ENCODE peak calls at places on chromosomes 11 and 22, in seven cellular contexts. One of them, this sample, is unnamed. For H3K27me3, the result is how much of the 10 kb centered on the place peaks cover.

GRCh38 chr22:49660794-49661781 is 166.6 kb downstream of the BRD1 start:
- DNase-seq in GM23338: no peak
- DNase-seq in neural progenitor cell: no peak
- DNase-seq in GM23248: no peak
- DNase-seq in HCT116: no peak
- DNase-seq in PC-3: no peak
- DNase-seq in hepatocyte: no peak
- DNase-seq in this sample: no peak

GRCh38 chr11:61776561-61777075 is 15.8 kb downstream of the TMEM258 start:
- DNase-seq in GM23338: peak
- DNase-seq in neural progenitor cell: peak
- DNase-seq in GM23248: peak
- DNase-seq in HCT116: peak
- DNase-seq in PC-3: peak
- DNase-seq in hepatocyte: peak
- DNase-seq in this sample: peak

GRCh38 chr11:12785901-12786300 is 111.7 kb downstream of the TEAD1 start:
- DNase-seq in GM23338: no peak
- DNase-seq in neural progenitor cell: no peak
- DNase-seq in GM23248: no peak
- DNase-seq in HCT116: no peak
- DNase-seq in PC-3: no peak
- DNase-seq in hepatocyte: no peak
- DNase-seq in this sample: no peak

GRCh38 chr22:48379371-48379770 is 1448.3 kb downstream of the BRD1 start:
- DNase-seq in GM23338: no peak
- DNase-seq in neural progenitor cell: no peak
- DNase-seq in GM23248: no peak
- DNase-seq in HCT116: no peak
- DNase-seq in PC-3: no peak
- DNase-seq in hepatocyte: no peak
- DNase-seq in this sample: no peak

GRCh38 chr22:25746012-25746373 is 4.0 kb downstream of the MYO18B start:
- DNase-seq in GM23338: no peak
- DNase-seq in neural progenitor cell: no peak
- DNase-seq in GM23248: peak
- DNase-seq in HCT116: no peak
- DNase-seq in PC-3: peak
- DNase-seq in hepatocyte: no peak
- DNase-seq in this sample: no peak

GRCh38 chr22:50703726-50704509 is 31.3 kb downstream of the SHANK3 start:
- DNase-seq in GM23338: no peak
- DNase-seq in neural progenitor cell: no peak
- DNase-seq in GM23248: no peak
- DNase-seq in HCT116: no peak
- DNase-seq in PC-3: no peak
- DNase-seq in hepatocyte: no peak
- DNase-seq in this sample: no peak

GRCh38 chr11:67344264-67344663 is 9.1 kb downstream of the POLD4 start:
- DNase-seq in GM23338: no peak
- DNase-seq in neural progenitor cell: no peak
- DNase-seq in GM23248: no peak
- DNase-seq in HCT116: no peak
- DNase-seq in PC-3: no peak
- DNase-seq in hepatocyte: no peak
- DNase-seq in this sample: no peak

GRCh38 chr11:8721740-8722139 is 39.1 kb downstream of the RPL27A start:
- DNase-seq in GM23338: no peak
- DNase-seq in neural progenitor cell: peak
- DNase-seq in GM23248: peak
- DNase-seq in HCT116: no peak
- DNase-seq in PC-3: no peak
- DNase-seq in hepatocyte: no peak
- DNase-seq in this sample: no peak

GRCh38 chr11:29135504-29135903 is 881.3 kb downstream of the KCNA4 start:
- DNase-seq in GM23338: no peak
- DNase-seq in neural progenitor cell: no peak
- DNase-seq in GM23248: peak
- DNase-seq in HCT116: no peak
- DNase-seq in PC-3: no peak
- DNase-seq in hepatocyte: no peak
- DNase-seq in this sample: no peak

GRCh38 chr22:48091656-48092223 is 1329.3 kb downstream of the TBC1D22A start:
- DNase-seq in GM23338: no peak
- DNase-seq in neural progenitor cell: no peak
- DNase-seq in GM23248: no peak
- DNase-seq in HCT116: no peak
- DNase-seq in PC-3: no peak
- DNase-seq in hepatocyte: no peak
- DNase-seq in this sample: no peak

GRCh38 chr22:20425821-20426615 is 11.6 kb downstream of the SCARF2 start:
- DNase-seq in GM23338: peak
- DNase-seq in neural progenitor cell: no peak
- DNase-seq in GM23248: no peak
- DNase-seq in HCT116: no peak
- DNase-seq in PC-3: no peak
- DNase-seq in hepatocyte: no peak
- DNase-seq in this sample: no peak

GRCh38 chr11:63889344-63889743 is 27.6 kb downstream of the RCOR2 start:
- DNase-seq in GM23338: no peak
- DNase-seq in neural progenitor cell: no peak
- DNase-seq in GM23248: no peak
- DNase-seq in HCT116: no peak
- DNase-seq in PC-3: no peak
- DNase-seq in hepatocyte: peak
- DNase-seq in this sample: no peak

GRCh38 chr11:45663486-45664375 is 1.7 kb downstream of the CHST1 start:
- DNase-seq in GM23338: no peak
- DNase-seq in neural progenitor cell: no peak
- DNase-seq in GM23248: peak
- DNase-seq in HCT116: no peak
- DNase-seq in PC-3: peak
- DNase-seq in hepatocyte: no peak
- DNase-seq in this sample: no peak

GRCh38 chr11:8059571-8060011 is 21.4 kb upstream of the TUB start:
- DNase-seq in GM23338: no peak
- DNase-seq in neural progenitor cell: no peak
- DNase-seq in GM23248: no peak
- DNase-seq in HCT116: no peak
- DNase-seq in PC-3: no peak
- DNase-seq in hepatocyte: no peak
- DNase-seq in this sample: no peak

GRCh38 chr22:24289138-24289537 is 18.5 kb downstream of the SPECC1L start:
- DNase-seq in GM23338: no peak
- DNase-seq in neural progenitor cell: no peak
- DNase-seq in GM23248: peak
- DNase-seq in HCT116: no peak
- DNase-seq in PC-3: peak
- DNase-seq in hepatocyte: no peak
- DNase-seq in this sample: no peak

GRCh38 chr11:41849250-41849649 is 389.8 kb upstream of the LRRC4C start:
- DNase-seq in GM23338: no peak
- DNase-seq in neural progenitor cell: no peak
- DNase-seq in GM23248: no peak
- DNase-seq in HCT116: no peak
- DNase-seq in PC-3: no peak
- DNase-seq in hepatocyte: no peak
- DNase-seq in this sample: no peak
- TF ChIP-seq EZH2 in GM23338: no peak
- TF ChIP-seq EZH2 in neural progenitor cell: no peak
- TF ChIP-seq EZH2 in GM23248: no peak
- TF ChIP-seq EZH2 in HCT116: no peak
- TF ChIP-seq EZH2 in PC-3: no peak
- TF ChIP-seq EZH2 in hepatocyte: no peak
- TF ChIP-seq EZH2 in this sample: no peak

DNA sequence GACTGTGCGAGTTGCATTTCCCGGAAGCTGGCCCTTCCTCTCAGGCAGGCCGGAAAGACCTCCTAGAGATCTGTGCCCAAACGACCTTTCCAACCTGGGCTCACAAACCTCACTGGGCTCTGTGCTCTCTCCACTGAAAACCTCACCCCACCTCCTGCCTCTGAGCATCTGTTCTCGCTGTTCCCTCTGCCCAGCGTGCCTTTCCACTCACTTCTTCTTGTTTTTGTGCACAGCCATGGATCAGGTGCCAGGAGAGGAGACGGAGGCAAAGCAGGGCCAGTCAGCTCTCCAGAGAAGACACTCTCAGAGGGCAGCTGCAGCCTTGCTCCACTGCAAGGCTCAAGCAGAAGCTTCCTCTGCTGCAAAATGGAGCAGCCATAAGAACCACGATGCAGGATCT is 10.9 kb upstream of the CPT1A start:
- DNase-seq in GM23338: no peak
- DNase-seq in neural progenitor cell: no peak
- DNase-seq in GM23248: no peak
- DNase-seq in HCT116: no peak
- DNase-seq in PC-3: no peak
- DNase-seq in hepatocyte: no peak
- DNase-seq in this sample: no peak
- TF ChIP-seq EZH2phosphoT487 in GM23338: no peak
- TF ChIP-seq EZH2phosphoT487 in neural progenitor cell: no peak
- TF ChIP-seq EZH2phosphoT487 in GM23248: no peak
- TF ChIP-seq EZH2phosphoT487 in HCT116: no peak
- TF ChIP-seq EZH2phosphoT487 in PC-3: no peak
- TF ChIP-seq EZH2phosphoT487 in hepatocyte: no peak
- TF ChIP-seq EZH2phosphoT487 in this sample: no peak

GRCh38 chr22:36927671-36928070 is 14.2 kb downstream of the CSF2RB start:
- DNase-seq in GM23338: no peak
- DNase-seq in neural progenitor cell: no peak
- DNase-seq in GM23248: no peak
- DNase-seq in HCT116: no peak
- DNase-seq in PC-3: no peak
- DNase-seq in hepatocyte: no peak
- DNase-seq in this sample: no peak

GRCh38 chr22:36926309-36926708 is 12.9 kb downstream of the CSF2RB start:
- DNase-seq in GM23338: no peak
- DNase-seq in neural progenitor cell: no peak
- DNase-seq in GM23248: no peak
- DNase-seq in HCT116: no peak
- DNase-seq in PC-3: no peak
- DNase-seq in hepatocyte: no peak
- DNase-seq in this sample: no peak

GRCh38 chr22:36924151-36924698 is 10.8 kb downstream of the CSF2RB start:
- DNase-seq in GM23338: no peak
- DNase-seq in neural progenitor cell: no peak
- DNase-seq in GM23248: no peak
- DNase-seq in HCT116: no peak
- DNase-seq in PC-3: no peak
- DNase-seq in hepatocyte: no peak
- DNase-seq in this sample: no peak

GRCh38 chr22:36926721-36927435 is 13.4 kb downstream of the CSF2RB start:
- DNase-seq in GM23338: no peak
- DNase-seq in neural progenitor cell: no peak
- DNase-seq in GM23248: no peak
- DNase-seq in HCT116: no peak
- DNase-seq in PC-3: no peak
- DNase-seq in hepatocyte: no peak
- DNase-seq in this sample: no peak

DNA sequence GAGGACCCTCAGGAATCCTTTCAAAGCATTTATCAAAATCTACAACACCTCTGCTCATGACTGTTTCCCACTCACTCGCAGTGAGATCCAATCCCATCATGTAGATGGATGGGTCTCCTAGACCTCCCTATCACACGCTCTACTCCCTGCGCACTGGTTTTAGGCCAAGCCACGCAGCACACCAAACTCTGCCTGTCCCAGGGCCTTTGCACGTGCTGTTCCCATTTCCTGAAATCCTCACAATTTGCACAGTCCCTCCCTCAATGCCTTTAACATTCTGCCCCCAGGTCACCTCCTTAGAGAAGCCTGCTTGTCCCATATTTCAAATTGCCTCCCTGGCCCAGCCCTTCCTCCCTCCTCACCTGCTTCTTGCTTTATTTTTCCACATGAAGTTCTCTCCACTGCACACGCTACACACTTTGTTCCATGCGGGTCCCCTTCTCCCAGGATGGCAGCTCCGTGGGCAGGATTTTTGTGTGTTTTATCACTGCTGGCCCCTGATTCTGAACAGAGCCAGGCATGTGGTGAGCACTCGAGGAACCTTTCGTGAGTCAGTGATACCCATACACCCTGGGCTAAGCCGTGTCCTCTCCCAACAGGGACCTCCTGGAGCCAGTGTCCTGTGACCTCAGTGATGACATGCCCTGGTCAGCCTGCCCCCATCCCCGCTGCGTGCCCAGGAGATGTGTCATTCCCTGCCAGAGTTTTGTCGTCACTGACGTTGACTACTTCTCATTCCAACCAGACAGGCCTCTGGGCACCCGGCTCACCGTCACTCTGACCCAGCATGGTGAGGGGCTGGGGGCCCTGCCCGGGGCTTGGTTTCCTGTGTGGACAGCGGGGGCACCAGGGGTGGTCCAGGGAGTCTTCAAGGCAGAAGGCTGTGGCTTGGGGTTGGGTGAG is 12.2 kb downstream of the CSF2RB start:
- DNase-seq in GM23338: no peak
- DNase-seq in neural progenitor cell: no peak
- DNase-seq in GM23248: peak
- DNase-seq in HCT116: no peak
- DNase-seq in PC-3: peak
- DNase-seq in hepatocyte: no peak
- DNase-seq in this sample: no peak
- H3K27me3 ChIP-seq in GM23338: under half
- H3K27me3 ChIP-seq in neural progenitor cell: under half
- H3K27me3 ChIP-seq in GM23248: under half
- H3K27me3 ChIP-seq in HCT116: under half
- H3K27me3 ChIP-seq in PC-3: under half
- H3K27me3 ChIP-seq in hepatocyte: under half
- H3K27me3 ChIP-seq in this sample: under half

GRCh38 chr11:134069996-134070845 is 1.3 kb downstream of the JAM3 start:
- DNase-seq in GM23338: no peak
- DNase-seq in neural progenitor cell: peak
- DNase-seq in GM23248: no peak
- DNase-seq in HCT116: no peak
- DNase-seq in PC-3: no peak
- DNase-seq in hepatocyte: no peak
- DNase-seq in this sample: no peak
- TF ChIP-seq EZH2 in GM23338: no peak
- TF ChIP-seq EZH2 in neural progenitor cell: no peak
- TF ChIP-seq EZH2 in GM23248: no peak
- TF ChIP-seq EZH2 in HCT116: no peak
- TF ChIP-seq EZH2 in PC-3: no peak
- TF ChIP-seq EZH2 in hepatocyte: no peak
- TF ChIP-seq EZH2 in this sample: no peak